ENCODE peak calls at places on chromosome X, in four cellular contexts. F is GM12878, E is HepG2, R is K562. G is an unnamed sample.

GRCh38 chrX:133364201-133364600 is 51.1 kb downstream of the GPC4 start:
- DNase-seq in F (no peak), E (no peak), R (no peak), G (no peak)

GRCh38 chrX:41529221-41529620 is 82.1 kb downstream of the NYX start:
- DNase-seq in F (no peak), E (no peak), R (no peak), G (no peak)

GRCh38 chrX:104112326-104112951 is at the start of gene ZCCHC18:
- DNase-seq in F (no peak), E (peak), R (peak), G (peak)

GRCh38 chrX:49673394-49673793 is 22.4 kb downstream of the PAGE1 start:
- DNase-seq in F (no peak), E (no peak), R (peak), G (no peak)

GRCh38 chrX:3788494-3789233 is 75.2 kb upstream of the PRKX start:
- DNase-seq in F (no peak), E (no peak), R (no peak), G (no peak)

GRCh38 chrX:1242901-1243402 is 25.7 kb upstream of the CSF2RA start:
- DNase-seq in F (peak), E (no peak), R (no peak), G (no peak)

GRCh38 chrX:119496521-119496829 is 28.2 kb downstream of the SLC25A5 start:
- DNase-seq in F (no peak), E (no peak), R (no peak), G (no peak)

GRCh38 chrX:139113682-139114081 is 402.2 kb upstream of the FGF13 start:
- DNase-seq in F (no peak), E (no peak), R (peak), G (no peak)

GRCh38 chrX:24668111-24668510 is 21.0 kb upstream of the PCYT1B start:
- DNase-seq in F (no peak), E (no peak), R (no peak), G (no peak)

GRCh38 chrX:28099166-28099565 is 117.9 kb upstream of the DCAF8L1 start:
- DNase-seq in F (no peak), E (no peak), R (no peak), G (no peak)

GRCh38 chrX:40646489-40647306 is 663 bp downstream of the CXorf38 start:
- DNase-seq in F (no peak), E (no peak), R (peak), G (peak)

GRCh38 chrX:136856527-136856926 is 24.0 kb downstream of the RBMX start:
- DNase-seq in F (peak), E (no peak), R (no peak), G (no peak)
- TF ChIP-seq TARDBP in F (no peak), E (no peak), R (no peak), G (no peak)

GRCh38 chrX:74353984-74354383 is 50.0 kb downstream of the ZCCHC13 start:
- DNase-seq in F (no peak), E (no peak), R (no peak), G (no peak)
- TF ChIP-seq TARDBP in F (no peak), E (no peak), R (no peak), G (no peak)

DNA sequence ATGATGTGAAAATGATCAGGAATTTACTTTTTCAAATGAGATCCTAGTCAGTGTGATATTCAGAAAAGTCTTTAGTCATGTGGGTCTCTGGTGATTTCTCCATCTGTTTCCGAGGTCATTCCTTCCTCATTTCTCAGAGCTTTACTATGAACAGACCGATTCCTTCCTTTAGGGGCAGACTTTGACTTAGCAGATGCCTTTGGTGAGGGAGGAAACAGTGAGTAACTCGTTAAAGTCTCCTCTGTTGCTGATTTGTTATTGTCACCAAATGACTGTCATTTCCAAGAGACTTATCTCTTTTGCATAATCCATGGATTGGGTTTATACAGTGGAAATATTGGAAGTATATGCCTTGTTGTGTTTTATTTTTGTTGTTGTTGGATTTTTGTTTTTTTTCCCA is 76.2 kb upstream of the CD99 start:
- DNase-seq in F (no peak), E (no peak), R (peak), G (no peak)
- TF ChIP-seq TARDBP in F (no peak), E (no peak), R (no peak), G (no peak)

GRCh38 chrX:18861436-18861950 is 122.4 kb downstream of the PHKA2 start:
- DNase-seq in F (no peak), E (no peak), R (no peak), G (no peak)

GRCh38 chrX:18855919-18856644 is 127.8 kb downstream of the PHKA2 start:
- DNase-seq in F (peak), E (no peak), R (no peak), G (no peak)

DNA sequence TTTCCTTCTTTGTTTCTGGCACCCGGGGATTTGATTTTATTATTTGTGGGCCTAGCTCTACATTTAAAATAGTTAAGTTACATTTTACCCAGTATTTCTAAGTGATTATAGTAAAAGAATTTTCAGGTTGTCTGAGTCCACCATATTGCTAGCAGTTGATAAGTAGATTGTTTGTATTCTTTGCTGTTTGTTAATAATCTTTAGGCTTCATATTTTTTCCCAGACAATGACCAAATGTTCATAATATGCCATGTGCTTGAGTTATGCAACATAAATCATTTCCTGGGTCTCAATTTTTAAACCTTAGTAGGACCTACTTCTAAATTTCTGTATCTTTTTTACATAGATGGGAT is 127.3 kb downstream of the PHKA2 start:
- DNase-seq in F (no peak), E (no peak), R (no peak), G (no peak)
- TF ChIP-seq TARDBP in F (no peak), E (no peak), R (no peak), G (no peak)

GRCh38 chrX:150599226-150599625 is 30.8 kb downstream of the MTM1 start:
- DNase-seq in F (no peak), E (no peak), R (no peak), G (no peak)
- TF ChIP-seq TARDBP in F (no peak), E (no peak), R (no peak), G (no peak)

GRCh38 chrX:13275031-13275430 is 44.8 kb downstream of the ATXN3L start:
- DNase-seq in F (no peak), E (no peak), R (no peak), G (no peak)
- TF ChIP-seq TARDBP in F (no peak), E (no peak), R (no peak), G (no peak)

GRCh38 chrX:107656965-107657364 is 28.7 kb downstream of the PRPS1 start:
- DNase-seq in F (no peak), E (no peak), R (no peak), G (no peak)

GRCh38 chrX:107662824-107663223 is 34.5 kb downstream of the PRPS1 start:
- DNase-seq in F (no peak), E (no peak), R (no peak), G (no peak)

GRCh38 chrX:107658660-107659059 is 30.4 kb downstream of the PRPS1 start:
- DNase-seq in F (no peak), E (no peak), R (no peak), G (no peak)

GRCh38 chrX:107659286-107659685 is 31.0 kb downstream of the PRPS1 start:
- DNase-seq in F (no peak), E (no peak), R (no peak), G (no peak)

GRCh38 chrX:107659768-107660167 is 31.5 kb downstream of the PRPS1 start:
- DNase-seq in F (no peak), E (peak), R (peak), G (no peak)
- TF ChIP-seq TARDBP in F (no peak), E (no peak), R (no peak), G (no peak)

GRCh38 chrX:154711264-154711663 is 39.6 kb downstream of the GAB3 start:
- DNase-seq in F (no peak), E (no peak), R (no peak), G (no peak)

GRCh38 chrX:154712781-154713391 is 38.0 kb downstream of the GAB3 start:
- DNase-seq in F (peak), E (no peak), R (no peak), G (no peak)

GRCh38 chrX:154715825-154716224 is 35.1 kb downstream of the GAB3 start:
- DNase-seq in F (no peak), E (no peak), R (no peak), G (no peak)

GRCh38 chrX:154717824-154718223 is 33.1 kb downstream of the GAB3 start:
- DNase-seq in F (no peak), E (no peak), R (peak), G (peak)

DNA sequence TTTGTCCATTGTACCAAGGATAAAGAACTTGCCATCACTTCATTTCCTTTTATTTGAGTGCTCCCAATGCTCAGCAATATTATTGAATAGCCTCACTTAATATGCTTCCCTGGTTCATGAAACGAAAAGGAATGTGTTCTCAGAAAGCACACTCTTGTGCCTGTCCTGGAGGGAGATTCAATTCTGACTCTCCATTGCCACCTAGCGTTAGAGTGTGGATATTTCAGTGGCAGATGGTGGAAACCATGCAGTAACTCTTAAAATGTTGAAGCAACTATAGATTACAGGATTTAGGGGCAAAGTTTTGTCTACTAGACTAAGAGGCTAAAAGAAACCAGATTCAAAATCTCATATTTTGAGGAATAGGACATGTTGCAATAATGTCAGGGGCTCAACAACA is 36.0 kb downstream of the GAB3 start:
- DNase-seq in F (no peak), E (peak), R (peak), G (peak)
- TF ChIP-seq TARDBP in F (no peak), E (no peak), R (no peak), G (no peak)

G was measured in HEK293T.